ENCODE peak calls at places on chromosomes 12 and 14, in five cellular contexts. V is Peyer's patch, A is T-cell, C is cardiac septum, T is EL. U is an unnamed sample.

GRCh38 chr14:32764131-32764530 is 174.5 kb upstream of the NPAS3 start:
- DNase-seq in V (no peak), A (no peak), C (no peak), T (peak; percentile 1), U (no peak)

GRCh38 chr12:124422142-124422569 is 127.3 kb downstream of the RFLNA start:
- DNase-seq in V (peak; percentile 74), A (no peak), C (no peak), T (no peak), U (no peak)

GRCh38 chr12:120468271-120468845 is 1.2 kb downstream of the SRSF9 start:
- DNase-seq in V (peak; percentile 53), A (no peak), C (no peak), T (peak; percentile 65), U (peak; percentile 78)

GRCh38 chr14:68199465-68200145 is 380.0 kb downstream of the RAD51B start:
- DNase-seq in V (no peak), A (no peak), C (no peak), T (no peak), U (peak; percentile 75)

GRCh38 chr12:99146185-99146584 is 501.1 kb downstream of the APAF1 start:
- DNase-seq in V (no peak), A (no peak), C (no peak), T (no peak), U (no peak)

GRCh38 chr14:22338381-22338780 is 250.6 kb downstream of the DAD1 start:
- DNase-seq in V (no peak), A (no peak), C (no peak), T (no peak), U (no peak)

GRCh38 chr14:46887144-46887543 is 235.6 kb upstream of the RPL10L start:
- DNase-seq in V (no peak), A (no peak), C (no peak), T (no peak), U (no peak)

GRCh38 chr14:39268393-39268792 is 34.7 kb downstream of the MIA2 start:
- DNase-seq in V (no peak), A (no peak), C (no peak), T (peak; percentile 10), U (no peak)

GRCh38 chr12:117052386-117053049 is 46.7 kb downstream of the TESC start:
- DNase-seq in V (peak; percentile 54), A (no peak), C (no peak), T (no peak), U (no peak)

GRCh38 chr12:10121278-10121677 is 8.7 kb downstream of the CLEC7A start:
- DNase-seq in V (no peak), A (no peak), C (no peak), T (no peak), U (no peak)

GRCh38 chr14:22131749-22132476 is 457.1 kb downstream of the DAD1 start:
- DNase-seq in V (peak; percentile 66), A (peak; percentile 10), C (no peak), T (peak; percentile 18), U (no peak)

GRCh38 chr12:112165624-112166023 is 40.3 kb downstream of the TRAFD1 start:
- DNase-seq in V (peak; percentile 25), A (no peak), C (peak; percentile 55), T (no peak), U (peak; percentile 45)

GRCh38 chr12:79939728-79940306 is 4.9 kb upstream of the PPP1R12A start:
- DNase-seq in V (no peak), A (no peak), C (no peak), T (no peak), U (no peak)

GRCh38 chr14:20848955-20849570 is 42.1 kb upstream of the RNASE3 start:
- DNase-seq in V (no peak), A (no peak), C (no peak), T (no peak), U (no peak)

GRCh38 chr12:19025582-19025981 is 104.0 kb upstream of the PLEKHA5 start:
- DNase-seq in V (no peak), A (no peak), C (no peak), T (no peak), U (no peak)

GRCh38 chr12:34394211-34395055 is 372.1 kb downstream of the ALG10 start:
- DNase-seq in V (peak; percentile 11), A (no peak), C (peak; percentile 67), T (no peak), U (peak; percentile 49)

GRCh38 chr14:71591929-71592328 is 340.3 kb upstream of the RGS6 start:
- DNase-seq in V (no peak), A (no peak), C (no peak), T (peak; percentile 83), U (no peak)